ENCODE peak calls at places on chromosome 22, in seven cellular contexts. B, X, G, P, H, E and Z are unnamed samples.

GRCh38 chr22:38153821-38154562 is 27.6 kb downstream of the PLA2G6 start:
- DNase-seq in H (no peak), B (peak), X (no peak), E (no peak), G (no peak), P (no peak), Z (no peak)

GRCh38 chr22:26589367-26589844 is 526 bp downstream of the TPST2 start:
- DNase-seq in G (peak), B (peak), H (peak), X (no peak), P (peak), E (no peak), Z (no peak)

GRCh38 chr22:19873138-19873959 is 18.7 kb upstream of the GNB1L start:
- DNase-seq in P (no peak), H (peak), B (peak), G (peak), E (no peak), X (no peak), Z (no peak)

GRCh38 chr22:21965762-21966288 is 13.2 kb upstream of the PPM1F start:
- DNase-seq in G (no peak), E (no peak), B (no peak), P (no peak), X (no peak), H (no peak), Z (no peak)

GRCh38 chr22:49760630-49761571 is 66.8 kb downstream of the BRD1 start:
- DNase-seq in P (peak), G (peak), E (no peak), X (no peak), H (no peak), B (no peak), Z (peak)

GRCh38 chr22:36587289-36588154 is 58.6 kb upstream of the EIF3D start:
- DNase-seq in B (no peak), X (peak), E (peak), H (no peak), G (no peak), P (no peak), Z (no peak)

GRCh38 chr22:49968313-49968830 is 7.8 kb downstream of the PIM3 start:
- DNase-seq in G (peak), B (peak), P (peak), X (no peak), H (peak), E (no peak), Z (no peak)

GRCh38 chr22:25057013-25057881 is 104.7 kb downstream of the KIAA1671 start:
- DNase-seq in B (peak), E (peak), G (peak), X (peak), H (peak), P (peak), Z (no peak)

GRCh38 chr22:35991168-35991567 is 37.5 kb downstream of the RBFOX2 start:
- DNase-seq in E (peak), P (no peak), G (no peak), H (no peak), X (peak), B (no peak), Z (no peak)

GRCh38 chr22:33706100-33706499 is 214.2 kb downstream of the LARGE1 start:
- DNase-seq in E (no peak), P (no peak), H (no peak), B (no peak), X (no peak), G (no peak), Z (no peak)

GRCh38 chr22:33986954-33987353 is 66.7 kb upstream of the LARGE1 start:
- DNase-seq in E (no peak), P (no peak), H (no peak), X (no peak), G (no peak), B (no peak), Z (no peak)

GRCh38 chr22:17847360-17848078 is 73.2 kb upstream of the BID start:
- DNase-seq in X (no peak), E (no peak), B (no peak), G (no peak), H (no peak), P (no peak), Z (no peak)

GRCh38 chr22:20724676-20725454 is 49.0 kb upstream of the SERPIND1 start:
- DNase-seq in G (no peak), X (no peak), P (no peak), B (no peak), E (no peak), H (no peak), Z (no peak)

GRCh38 chr22:29951675-29952413 is 68.9 kb downstream of the MTMR3 start:
- DNase-seq in B (no peak), P (no peak), G (no peak), H (no peak), X (no peak), E (no peak), Z (no peak)

GRCh38 chr22:39173050-39173706 is 20.7 kb upstream of the CBX7 start:
- DNase-seq in E (no peak), B (no peak), X (no peak), G (no peak), P (no peak), H (no peak), Z (no peak)

GRCh38 chr22:39664485-39665200 is 94.1 kb downstream of the CACNA1I start:
- DNase-seq in X (no peak), H (no peak), G (no peak), B (peak), E (no peak), P (no peak), Z (no peak)

GRCh38 chr22:36925388-36926290 is 12.2 kb downstream of the CSF2RB start:
- DNase-seq in X (peak), B (no peak), G (no peak), P (no peak), H (no peak), E (peak), Z (no peak)

GRCh38 chr22:50218996-50219727 is 18.4 kb downstream of the SELENOO start:
- DNase-seq in X (peak), E (peak), H (peak), G (no peak), B (peak), P (peak), Z (peak)

GRCh38 chr22:35597692-35598395 is 19.3 kb downstream of the MB start:
- DNase-seq in G (no peak), H (no peak), E (no peak), X (no peak), P (no peak), B (peak), Z (no peak)

GRCh38 chr22:48453171-48453570 is 1374.5 kb downstream of the BRD1 start:
- DNase-seq in H (no peak), E (no peak), X (no peak), P (no peak), B (no peak), G (no peak), Z (no peak)

GRCh38 chr22:50695421-50696250 is 23.0 kb downstream of the SHANK3 start:
- DNase-seq in H (no peak), P (no peak), B (no peak), G (no peak), E (no peak), X (no peak), Z (no peak)

GRCh38 chr22:38257170-38257569 is 15.6 kb downstream of the TMEM184B start:
- DNase-seq in H (no peak), G (no peak), B (no peak), E (peak), P (no peak), X (peak), Z (no peak)

GRCh38 chr22:33167998-33168397 is 109.8 kb upstream of the SYN3 start:
- DNase-seq in X (no peak), H (no peak), E (no peak), G (no peak), P (no peak), B (no peak), Z (no peak)

GRCh38 chr22:34416321-34416900 is 496.1 kb upstream of the LARGE1 start:
- DNase-seq in B (no peak), P (no peak), G (no peak), E (no peak), H (no peak), X (no peak), Z (no peak)

GRCh38 chr22:39128508-39128907 is 24.0 kb downstream of the CBX7 start:
- DNase-seq in B (no peak), G (no peak), X (no peak), H (no peak), E (no peak), P (no peak), Z (no peak)

GRCh38 chr22:37739611-37740049 is 42.8 kb downstream of the TRIOBP start:
- DNase-seq in H (no peak), G (no peak), E (no peak), X (no peak), B (peak), P (no peak), Z (peak)

GRCh38 chr22:25069758-25070461 is 117.4 kb downstream of the KIAA1671 start:
- DNase-seq in B (no peak), P (no peak), X (no peak), E (peak), H (peak), G (peak), Z (no peak)

GRCh38 chr22:37455896-37456295 is 28.6 kb upstream of the ELFN2 start:
- DNase-seq in P (no peak), X (peak), H (no peak), E (peak), G (no peak), B (no peak), Z (no peak)

GRCh38 chr22:49146511-49146910 is 681.2 kb downstream of the BRD1 start:
- DNase-seq in E (no peak), B (no peak), X (no peak), P (no peak), G (no peak), H (no peak), Z (no peak)

GRCh38 chr22:19353363-19354131 is 62.0 kb upstream of the CLTCL1 start:
- DNase-seq in H (no peak), E (no peak), P (no peak), X (no peak), B (no peak), G (peak), Z (no peak)

GRCh38 chr22:37684803-37685615 is 1.1 kb upstream of the NOL12 start:
- DNase-seq in H (no peak), B (no peak), E (no peak), P (no peak), X (no peak), G (no peak), Z (no peak)

GRCh38 chr22:37196539-37197450 is 8.7 kb upstream of the C1QTNF6 start:
- DNase-seq in E (peak), X (peak), B (peak), G (no peak), H (peak), P (no peak), Z (no peak)

GRCh38 chr22:50734343-50734771 is 3.6 kb upstream of the ACR start:
- DNase-seq in G (no peak), X (no peak), B (no peak), E (no peak), P (no peak), H (no peak), Z (no peak)

GRCh38 chr22:38802671-38803121 is 8.8 kb upstream of the DNAL4 start:
- DNase-seq in E (peak), H (peak), P (no peak), G (no peak), B (peak), X (peak), Z (no peak)

GRCh38 chr22:21951931-21952465 is 650 bp downstream of the PPM1F start:
- DNase-seq in X (peak), E (peak), P (no peak), B (peak), G (peak), H (no peak), Z (peak)

GRCh38 chr22:18010263-18010662 is 14.1 kb downstream of the MICAL3 start:
- DNase-seq in B (no peak), X (no peak), G (no peak), E (no peak), H (no peak), P (no peak), Z (no peak)

GRCh38 chr22:30210235-30210831 is 36.2 kb downstream of the LIF start:
- DNase-seq in E (peak), H (no peak), X (peak), B (peak), G (no peak), P (no peak), Z (no peak)

GRCh38 chr22:25407226-25407858 is 157.1 kb upstream of the GRK3 start:
- DNase-seq in X (no peak), B (no peak), G (no peak), P (no peak), E (no peak), H (no peak), Z (no peak)

GRCh38 chr22:43090130-43090789 is 1.1 kb upstream of the TTLL1 start:
- DNase-seq in X (peak), E (peak), H (peak), P (peak), G (peak), B (peak), Z (peak)
- TF ChIP-seq CTCF in X (peak), E (peak), H (peak), P (peak), G (peak), B (peak), Z (peak)

GRCh38 chr22:44811141-44811540 is 58.8 kb downstream of the ARHGAP8 start:
- DNase-seq in B (no peak), G (no peak), H (no peak), E (no peak), P (no peak), X (no peak), Z (no peak)

GRCh38 chr22:44807232-44807631 is 54.9 kb downstream of the ARHGAP8 start:
- DNase-seq in X (no peak), B (no peak), H (no peak), E (no peak), P (no peak), G (no peak), Z (no peak)

GRCh38 chr22:44809456-44809855 is 57.1 kb downstream of the ARHGAP8 start:
- DNase-seq in G (no peak), H (no peak), E (no peak), X (no peak), B (no peak), P (no peak), Z (no peak)

GRCh38 chr22:44805663-44806062 is 53.3 kb downstream of the ARHGAP8 start:
- DNase-seq in P (peak), H (no peak), G (no peak), X (no peak), E (no peak), B (no peak), Z (no peak)

GRCh38 chr22:44807915-44808690 is 55.7 kb downstream of the ARHGAP8 start:
- DNase-seq in E (no peak), H (no peak), P (peak), X (no peak), G (no peak), B (no peak), Z (no peak)
- TF ChIP-seq CTCF in E (peak), H (no peak), P (peak), X (peak), G (no peak), B (no peak), Z (no peak)

GRCh38 chr22:45402466-45402865 is 10.9 kb downstream of the SMC1B start:
- DNase-seq in B (no peak), E (no peak), X (no peak), P (no peak), G (no peak), H (no peak), Z (peak)

GRCh38 chr22:45398214-45398613 is 15.2 kb downstream of the SMC1B start:
- DNase-seq in E (no peak), H (no peak), G (no peak), X (no peak), P (no peak), B (no peak), Z (no peak)

GRCh38 chr22:45400046-45400445 is 13.4 kb downstream of the SMC1B start:
- DNase-seq in P (no peak), G (no peak), X (no peak), E (no peak), H (no peak), B (no peak), Z (no peak)

GRCh38 chr22:45397806-45398205 is 15.6 kb downstream of the SMC1B start:
- DNase-seq in B (no peak), H (no peak), P (no peak), X (no peak), G (no peak), E (no peak), Z (no peak)
- TF ChIP-seq CTCF in B (no peak), H (no peak), P (peak), X (no peak), G (no peak), E (no peak), Z (no peak)

GRCh38 chr22:31872209-31872608 is 72.1 kb upstream of the YWHAH start:
- DNase-seq in P (no peak), X (peak), H (no peak), E (no peak), G (no peak), B (peak), Z (peak)
- TF ChIP-seq CTCF in P (peak), X (peak), H (no peak), E (peak), G (no peak), B (peak), Z (no peak)

DNA sequence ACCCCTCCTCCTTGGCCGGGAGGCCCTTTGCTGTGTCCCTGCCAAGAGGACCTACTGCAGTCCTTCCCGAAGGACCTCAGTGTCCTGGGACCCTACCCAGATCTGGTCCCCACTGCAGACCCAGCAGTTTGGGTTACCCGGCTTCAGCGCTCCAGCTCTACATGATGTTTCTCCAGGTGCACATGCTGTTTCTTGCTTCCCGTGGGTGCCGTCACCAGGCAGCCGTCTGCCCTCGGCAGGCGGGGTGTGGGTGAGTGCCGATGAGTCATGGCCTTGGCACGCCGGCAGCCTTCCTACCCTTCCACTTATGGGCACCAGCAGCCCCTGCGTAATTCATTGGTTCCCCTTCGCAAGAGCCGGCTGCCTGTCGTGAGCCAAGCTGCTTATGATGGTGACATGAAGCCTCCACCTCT is 101.8 kb downstream of the BCR start:
- DNase-seq in B (peak), H (peak), G (no peak), X (peak), P (no peak), E (peak), Z (peak)
- TF ChIP-seq CTCF in B (no peak), H (no peak), G (peak), X (no peak), P (no peak), E (no peak), Z (no peak)

GRCh38 chr22:41951898-41952474 is at the start of gene SMIM45:
- DNase-seq in H (no peak), P (no peak), G (no peak), E (no peak), X (peak), B (no peak), Z (no peak)
- TF ChIP-seq CTCF in H (no peak), P (no peak), G (no peak), E (no peak), X (no peak), B (no peak), Z (no peak)

GRCh38 chr22:46982635-46983034 is 220.2 kb downstream of the TBC1D22A start:
- DNase-seq in E (no peak), B (no peak), G (no peak), H (no peak), P (no peak), X (no peak), Z (no peak)

GRCh38 chr22:46983046-46983445 is 220.6 kb downstream of the TBC1D22A start:
- DNase-seq in G (no peak), X (no peak), B (no peak), H (no peak), P (no peak), E (no peak), Z (no peak)

GRCh38 chr22:46986788-46987187 is 224.3 kb downstream of the TBC1D22A start:
- DNase-seq in G (no peak), E (no peak), H (no peak), B (no peak), X (no peak), P (no peak), Z (no peak)

GRCh38 chr22:46984751-46985506 is 222.5 kb downstream of the TBC1D22A start:
- DNase-seq in E (peak), X (peak), B (peak), G (no peak), P (no peak), H (no peak), Z (no peak)

DNA sequence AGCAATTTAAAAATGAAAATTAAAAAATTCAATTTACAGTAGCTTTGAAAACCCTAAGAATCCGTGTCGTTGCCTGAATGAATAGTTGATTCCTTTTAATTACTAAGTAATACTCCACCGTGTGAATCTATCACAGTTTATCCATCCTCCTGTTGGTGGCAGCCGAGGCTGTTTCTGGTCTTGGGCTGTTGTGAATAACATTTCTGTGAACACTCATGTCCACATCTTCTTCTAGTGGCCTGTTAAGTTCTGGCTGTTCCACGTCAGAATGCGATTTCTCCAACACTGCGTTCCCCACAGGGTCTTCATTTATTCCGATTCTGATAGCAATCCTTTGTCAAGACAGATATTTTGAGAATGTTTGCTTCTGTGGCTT is 223.0 kb downstream of the TBC1D22A start:
- DNase-seq in P (no peak), X (peak), B (no peak), G (no peak), H (no peak), E (no peak), Z (no peak)
- TF ChIP-seq CTCF in P (no peak), X (peak), B (peak), G (no peak), H (no peak), E (peak), Z (no peak)

DNA sequence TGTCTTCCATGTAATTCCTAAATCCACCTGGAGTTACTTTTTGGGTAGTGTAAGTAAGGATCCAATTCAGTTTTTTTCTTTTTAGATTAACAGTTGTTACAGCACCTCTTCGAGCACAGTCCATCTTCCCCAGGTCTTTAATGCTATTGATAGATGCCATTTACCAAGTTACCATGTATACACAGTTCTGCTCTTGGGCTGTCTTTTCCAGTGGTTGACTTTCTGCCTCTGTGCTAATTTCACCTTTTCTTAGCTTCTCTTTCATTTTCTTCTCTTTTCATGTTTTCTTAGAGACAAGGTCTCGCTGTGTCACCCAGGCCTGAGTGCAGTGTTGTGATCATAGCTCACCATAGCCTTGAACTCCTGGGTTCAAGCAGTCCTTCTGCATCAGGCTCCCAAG is 12.0 kb downstream of the ATXN10 start:
- DNase-seq in G (no peak), H (no peak), P (no peak), X (no peak), B (no peak), E (no peak), Z (no peak)
- TF ChIP-seq CTCF in G (no peak), H (no peak), P (no peak), X (no peak), B (no peak), E (no peak), Z (no peak)

DNA sequence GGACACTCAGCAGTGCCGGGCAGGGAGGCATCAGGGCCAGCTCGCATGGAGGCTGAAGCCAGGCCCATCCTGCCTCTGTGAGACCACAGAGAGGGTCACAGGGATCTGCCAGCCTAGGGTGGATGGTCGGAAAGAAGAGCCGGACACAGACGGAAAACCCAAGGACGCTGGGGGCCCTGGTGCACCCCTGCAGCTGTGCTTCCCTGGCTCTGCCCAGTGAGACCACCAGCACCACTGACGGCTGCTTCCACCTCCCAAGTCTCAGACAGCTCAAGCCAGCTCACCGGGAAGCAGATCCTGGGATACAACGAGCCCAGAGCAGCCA is 42.2 kb downstream of the SHISAL1 start:
- DNase-seq in X (no peak), G (no peak), H (no peak), B (no peak), E (no peak), P (no peak), Z (no peak)
- TF ChIP-seq CTCF in X (no peak), G (no peak), H (no peak), B (no peak), E (no peak), P (no peak), Z (no peak)